ENCODE peak calls at places on chromosomes 1 and 21, in eight cellular contexts. U is foreskin fibroblast, C is Peyer's patch, T is left ventricle myocardium inferior, N is WERI-Rb-1, S is body of pancreas, R is colonic mucosa, L is tibial artery. D is an unnamed sample.

GRCh38 chr1:235960799-235961198 is 94.1 kb upstream of the LYST start:
- DNase-seq in U (no peak), C (no peak), T (no peak), N (no peak), S (no peak), R (no peak), L (no peak), D (no peak)

GRCh38 chr1:225835752-225836151 is 25.8 kb downstream of the EPHX1 start:
- DNase-seq in U (peak; percentile 80), C (no peak), T (peak; percentile 82), N (no peak), S (peak; percentile 82), R (no peak), L (peak; percentile 72), D (no peak)

GRCh38 chr1:211885746-211886522 is 55.4 kb upstream of the LPGAT1 start:
- DNase-seq in U (no peak), C (no peak), T (no peak), N (peak; percentile 20), S (no peak), R (no peak), L (no peak), D (no peak)

GRCh38 chr1:61120998-61121397 is 38.6 kb downstream of the NFIA start:
- DNase-seq in U (peak; percentile 57), C (no peak), T (no peak), N (no peak), S (peak; percentile 23), R (no peak), L (no peak), D (no peak)

GRCh38 chr1:82464362-82464931 is 663.7 kb downstream of the ADGRL2 start:
- DNase-seq in U (peak; percentile 68), C (peak; percentile 22), T (peak; percentile 18), N (peak; percentile 32), S (peak; percentile 58), R (peak; percentile 59), L (no peak), D (no peak)

GRCh38 chr21:36254106-36254941 is 65.7 kb upstream of the MORC3 start:
- DNase-seq in U (no peak), C (no peak), T (no peak), N (peak; percentile 38), S (no peak), R (peak; percentile 37), L (no peak), D (no peak)

GRCh38 chr21:15627823-15628222 is 102.0 kb upstream of the USP25 start:
- DNase-seq in U (no peak), C (no peak), T (no peak), N (no peak), S (no peak), R (no peak), L (no peak), D (no peak)

GRCh38 chr1:50553921-50554320 is 130.7 kb upstream of the DMRTA2 start:
- DNase-seq in U (peak; percentile 4), C (no peak), T (no peak), N (no peak), S (no peak), R (no peak), L (no peak), D (no peak)

GRCh38 chr1:178868700-178869099 is 2.2 kb downstream of the ANGPTL1 start:
- DNase-seq in U (no peak), C (no peak), T (no peak), N (no peak), S (no peak), R (no peak), L (no peak), D (no peak)

GRCh38 chr1:56451491-56451890 is 127.9 kb downstream of the PLPP3 start:
- DNase-seq in U (no peak), C (no peak), T (no peak), N (no peak), S (no peak), R (peak; percentile 85), L (no peak), D (no peak)

GRCh38 chr1:29332204-29332603 is 95.9 kb downstream of the PTPRU start:
- DNase-seq in U (peak; percentile 46), C (no peak), T (no peak), N (peak; percentile 76), S (peak; percentile 55), R (peak; percentile 42), L (no peak), D (no peak)

DNA sequence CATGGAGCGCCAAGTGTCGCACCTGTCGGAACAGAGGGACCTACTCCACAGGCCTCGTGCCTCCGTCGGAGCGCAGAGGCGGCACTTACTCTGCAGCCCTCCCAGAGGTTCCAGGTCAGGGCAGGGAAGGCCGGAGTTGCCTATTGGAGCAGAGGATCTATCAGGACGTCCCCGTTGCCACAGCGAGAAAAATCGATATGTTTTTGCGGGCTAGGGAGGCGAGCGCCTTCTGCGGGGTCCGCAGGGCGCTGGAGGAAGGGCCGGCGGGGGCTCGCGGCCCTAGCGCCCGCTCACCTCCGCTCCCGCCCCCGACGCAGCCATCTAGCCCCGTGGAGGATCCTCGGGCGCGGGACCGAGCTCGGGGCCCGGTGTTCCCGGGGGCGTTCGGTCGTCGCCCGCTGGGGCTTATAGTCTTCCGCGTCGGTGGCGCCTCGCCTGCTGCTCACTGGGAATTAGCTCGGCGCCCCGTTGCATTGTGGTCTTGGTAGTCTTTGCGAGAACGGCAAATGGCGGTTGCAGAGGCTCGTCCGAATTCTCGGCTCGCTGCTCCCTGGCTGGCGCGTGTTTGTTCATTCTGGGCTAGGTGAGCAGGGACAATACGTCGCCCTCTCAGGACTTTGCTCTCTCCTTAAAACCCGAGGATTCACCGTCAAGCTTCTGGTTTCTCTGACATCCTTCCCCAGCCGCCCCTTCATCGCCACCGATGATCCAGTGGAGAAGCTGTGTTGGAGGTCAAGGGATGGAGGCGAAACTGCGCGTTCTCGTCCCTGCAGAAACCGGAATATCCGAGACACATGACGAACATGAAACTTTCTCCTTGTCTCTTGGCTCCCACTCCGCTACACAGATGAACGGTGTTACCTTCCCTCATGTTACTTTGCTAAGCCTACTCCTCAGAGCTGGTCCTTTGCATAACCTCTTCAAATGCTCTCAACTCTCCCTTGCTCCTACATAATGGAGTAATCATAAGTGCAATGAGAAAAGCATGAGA is at the start of gene JTB:
- DNase-seq in U (peak; percentile 94), C (peak; percentile 95), T (peak; percentile 90), N (peak; percentile 99), S (peak; percentile 93), R (peak; percentile 94), L (peak; percentile 95), D (peak; percentile 89)
- TF ChIP-seq CTCF in U (no peak), C (no peak), T (peak; percentile 13), N (peak; percentile 23), S (no peak), R (no peak), L (no peak), D (no peak)

DNA sequence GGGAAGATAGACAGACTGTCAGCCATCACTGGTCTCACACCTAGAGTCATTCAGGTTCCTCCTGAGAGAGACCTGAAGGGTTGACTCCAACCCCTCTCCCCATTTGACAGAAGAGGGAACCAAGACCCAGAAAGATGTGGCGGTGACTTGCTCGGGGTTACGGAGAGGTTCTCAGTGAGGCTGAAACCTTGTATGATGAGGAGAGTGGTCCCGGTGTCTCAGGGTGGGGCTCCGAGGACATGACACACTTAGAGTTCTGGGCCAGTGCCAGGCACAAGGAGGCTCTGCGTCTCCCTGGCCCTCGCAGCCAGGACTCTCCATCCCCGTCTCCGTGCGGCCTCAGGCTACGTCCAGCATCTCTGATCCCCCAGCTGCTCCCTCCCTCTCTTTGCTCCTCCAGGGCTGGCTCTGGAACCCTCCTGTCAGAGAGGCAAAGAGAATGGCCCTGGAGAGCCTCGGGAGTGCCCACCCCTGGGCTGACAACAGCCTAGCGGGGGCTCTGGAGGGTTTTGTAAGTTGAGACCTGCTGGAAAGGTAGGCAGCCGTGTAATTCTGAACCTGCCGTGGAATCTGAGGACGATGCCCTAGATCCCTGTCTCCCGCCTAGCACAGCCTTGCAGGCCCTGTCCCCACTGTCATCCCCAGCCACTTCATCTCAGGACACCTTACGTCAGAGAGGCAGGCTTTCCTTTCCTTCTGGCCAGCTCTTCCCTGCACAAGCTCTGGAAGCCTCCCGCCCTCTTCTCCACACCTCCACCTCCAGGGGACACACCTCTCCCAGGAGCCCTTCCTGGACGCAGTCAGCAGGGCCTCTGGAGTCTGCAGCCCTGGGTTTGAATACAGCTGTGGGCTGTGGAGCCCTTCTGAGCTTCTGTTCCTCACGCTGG is 4.1 kb downstream of the EFHD2 start:
- DNase-seq in U (no peak), C (no peak), T (no peak), N (no peak), S (no peak), R (peak; percentile 75), L (no peak), D (no peak)
- H3K4me3 ChIP-seq in U (no peak overlapping the region), C (no peak overlapping the region), T (no peak overlapping the region), N (no peak overlapping the region), S (no peak overlapping the region), R (no peak overlapping the region), L (no peak overlapping the region), D (no peak overlapping the region)

GRCh38 chr1:158249646-158250045 is 4.6 kb upstream of the CD1A start:
- DNase-seq in U (no peak), C (no peak), T (no peak), N (no peak), S (no peak), R (no peak), L (no peak), D (no peak)

GRCh38 chr1:158248122-158248521 is 6.1 kb upstream of the CD1A start:
- DNase-seq in U (no peak), C (peak; percentile 85), T (no peak), N (no peak), S (peak; percentile 51), R (peak; percentile 50), L (peak; percentile 34), D (no peak)

GRCh38 chr1:158251160-158251559 is 3.1 kb upstream of the CD1A start:
- DNase-seq in U (no peak), C (no peak), T (no peak), N (no peak), S (no peak), R (no peak), L (no peak), D (no peak)

GRCh38 chr1:158248771-158249170 is 5.5 kb upstream of the CD1A start:
- DNase-seq in U (no peak), C (no peak), T (no peak), N (no peak), S (peak; percentile 13), R (no peak), L (peak; percentile 24), D (no peak)

GRCh38 chr1:158246650-158247049 is 7.6 kb upstream of the CD1A start:
- DNase-seq in U (no peak), C (no peak), T (no peak), N (no peak), S (no peak), R (no peak), L (no peak), D (no peak)
- TF ChIP-seq CTCF in U (no peak), C (no peak), T (no peak), N (no peak), S (no peak), R (no peak), L (no peak), D (no peak)

GRCh38 chr1:5623399-5623798 is 368.8 kb downstream of the NPHP4 start:
- DNase-seq in U (peak; percentile 6), C (no peak), T (no peak), N (no peak), S (no peak), R (no peak), L (peak; percentile 35), D (no peak)
- H3K4me3 ChIP-seq in U (no peak overlapping the region), C (no peak overlapping the region), T (no peak overlapping the region), N (no peak overlapping the region), S (no peak overlapping the region), R (no peak overlapping the region), L (no peak overlapping the region), D (no peak overlapping the region)

DNA sequence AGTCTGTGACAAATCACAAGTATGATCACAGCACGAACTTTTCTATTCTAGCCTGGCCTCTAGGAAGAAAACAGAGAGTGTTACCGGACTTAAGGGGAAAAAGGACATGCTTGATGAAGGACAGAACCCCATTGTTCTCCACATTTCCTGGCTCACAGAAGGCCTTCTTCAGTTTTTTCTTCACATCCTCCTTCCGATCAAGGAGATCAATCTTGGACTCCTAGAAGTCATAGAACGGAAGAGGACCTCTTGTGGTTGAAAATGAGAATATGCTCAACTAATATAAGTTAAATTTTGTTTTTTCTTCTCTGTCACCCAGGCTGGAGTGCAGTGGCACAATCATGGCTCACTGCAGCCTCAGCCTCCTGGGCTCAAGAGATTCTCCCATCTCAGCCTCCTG is 30.3 kb downstream of the YARS1 start:
- DNase-seq in U (no peak), C (no peak), T (no peak), N (no peak), S (no peak), R (no peak), L (no peak), D (no peak)
- TF ChIP-seq CTCF in U (peak; percentile 8), C (peak; percentile 54), T (peak; percentile 34), N (no peak), S (peak; percentile 38), R (peak; percentile 14), L (no peak), D (no peak)